ENCODE peak calls at places on chromosomes 2 and 18, in four cellular contexts. T is AG09319, I is mucosa of gallbladder, K is cardiac muscle cell. D is an unnamed sample.

GRCh38 chr2:239312741-239313246 is 88.0 kb downstream of the HDAC4 start:
- DNase-seq in K (no peak), T (no peak), I (peak; percentile 10), D (no peak)

GRCh38 chr2:240816584-240817495 is 3.2 kb downstream of the KIF1A start:
- DNase-seq in K (no peak), T (no peak), I (no peak), D (no peak)

GRCh38 chr2:159735648-159736047 is 23.3 kb downstream of the MARCHF7 start:
- DNase-seq in K (no peak), T (no peak), I (no peak), D (no peak)

GRCh38 chr2:240569998-240570530 is 1.8 kb downstream of the RNPEPL1 start:
- DNase-seq in T (no peak), K (no peak), I (no peak), D (peak; percentile 42)

GRCh38 chr2:19932928-19933327 is 31.1 kb upstream of the TTC32 start:
- DNase-seq in T (no peak), K (no peak), I (no peak), D (no peak)

GRCh38 chr2:190507135-190507534 is 27.4 kb downstream of the NEMP2 start:
- DNase-seq in T (no peak), I (no peak), K (no peak), D (no peak)

GRCh38 chr18:3044931-3045698 is 32.2 kb upstream of the LPIN2 start:
- DNase-seq in I (peak; percentile 72), T (no peak), K (no peak), D (peak; percentile 78)

GRCh38 chr2:98385050-98385699 is 38.9 kb downstream of the CNGA3 start:
- DNase-seq in K (peak; percentile 85), T (peak; percentile 28), I (peak; percentile 78), D (peak; percentile 77)

GRCh38 chr2:221444106-221444505 is 128.0 kb downstream of the EPHA4 start:
- DNase-seq in K (no peak), T (peak; percentile 4), I (no peak), D (peak; percentile 4)

GRCh38 chr2:99660616-99661416 is 171.0 kb upstream of the REV1 start:
- DNase-seq in K (no peak), I (no peak), T (no peak), D (no peak)

GRCh38 chr2:121285926-121286325 is 924 bp upstream of the TFCP2L1 start:
- DNase-seq in T (no peak), K (no peak), I (no peak), D (no peak)

GRCh38 chr18:23540867-23541266 is 37.6 kb downstream of the RMC1 start:
- DNase-seq in T (no peak), K (no peak), I (peak; percentile 29), D (no peak)

GRCh38 chr2:174868916-174869315 is 104.6 kb upstream of the CHRNA1 start:
- DNase-seq in K (no peak), I (no peak), T (no peak), D (peak; percentile 9)

GRCh38 chr2:120560330-120560729 is 175.3 kb upstream of the GLI2 start:
- DNase-seq in K (no peak), T (no peak), I (no peak), D (no peak)

GRCh38 chr2:241540766-241541561 is 17.6 kb upstream of the BOK start:
- DNase-seq in T (no peak), I (peak; percentile 66), K (peak; percentile 44), D (peak; percentile 68)

GRCh38 chr2:29074401-29074800 is at the start of gene PCARE:
- DNase-seq in I (no peak), K (peak; percentile 63), T (no peak), D (no peak)

GRCh38 chr18:11859903-11860407 is 8.7 kb downstream of the CHMP1B start:
- DNase-seq in K (no peak), T (no peak), I (no peak), D (peak; percentile 73)

GRCh38 chr2:239193925-239194687 is 206.7 kb downstream of the HDAC4 start:
- DNase-seq in I (no peak), K (no peak), T (no peak), D (no peak)

GRCh38 chr2:10738192-10738591 is 16.8 kb downstream of the ATP6V1C2 start:
- DNase-seq in K (no peak), I (no peak), T (no peak), D (no peak)

GRCh38 chr2:11482473-11483031 is 16.6 kb upstream of the E2F6 start:
- DNase-seq in T (no peak), K (peak; percentile 94), I (no peak), D (no peak)

GRCh38 chr2:101854877-101855276 is 136.9 kb upstream of the IL1R2 start:
- DNase-seq in K (peak; percentile 18), T (no peak), I (no peak), D (no peak)

GRCh38 chr18:62329676-62330454 is 4.8 kb downstream of the TNFRSF11A start:
- DNase-seq in K (peak; percentile 51), I (peak; percentile 66), T (no peak), D (peak; percentile 74)

GRCh38 chr2:208608436-208608835 is 201.8 kb downstream of the PTH2R start:
- DNase-seq in T (no peak), I (no peak), K (no peak), D (no peak)